ENCODE peak calls at places on chromosomes 2 and 18, in eight cellular contexts. F, K, G, T, M, Z, P and U are unnamed samples.

GRCh38 chr2:71850306-71850801 is 297.3 kb downstream of the CYP26B1 start:
- DNase-seq in M (no peak), K (no peak), T (peak; percentile 64), F (no peak), G (no peak), Z (no peak), P (no peak), U (no peak)

GRCh38 chr2:241507430-241508239 is 749 bp downstream of the STK25 start:
- DNase-seq in G (peak; percentile 29), K (peak; percentile 84), M (no peak), P (peak; percentile 44), Z (no peak), F (peak; percentile 26), T (no peak), U (no peak)

GRCh38 chr2:101622210-101622609 is 75.3 kb upstream of the MAP4K4 start:
- DNase-seq in Z (no peak), K (no peak), M (no peak), F (no peak), T (no peak), G (no peak), P (no peak), U (no peak)

GRCh38 chr2:196939381-196939780 is 12.9 kb upstream of the PGAP1 start:
- DNase-seq in Z (no peak), M (no peak), F (peak; percentile 61), G (peak; percentile 22), K (no peak), T (no peak), P (peak; percentile 63), U (peak; percentile 37)

GRCh38 chr2:230774348-230774951 is 61.8 kb downstream of the CAB39 start:
- DNase-seq in K (no peak), F (peak; percentile 80), T (no peak), M (no peak), G (peak; percentile 87), Z (no peak), P (peak; percentile 85), U (peak; percentile 61)

GRCh38 chr2:200405599-200406298 is 99.3 kb downstream of the SPATS2L start:
- DNase-seq in Z (no peak), F (peak; percentile 84), K (no peak), M (peak; percentile 89), T (no peak), G (peak; percentile 84), P (peak; percentile 89), U (no peak)

GRCh38 chr2:104254017-104254416 is 599.9 kb upstream of the POU3F3 start:
- DNase-seq in K (no peak), T (no peak), Z (no peak), P (no peak), M (no peak), G (no peak), F (no peak), U (no peak)

GRCh38 chr2:46296216-46296839 is 879 bp upstream of the EPAS1 start:
- DNase-seq in P (peak; percentile 40), Z (peak; percentile 61), K (no peak), T (peak; percentile 93), F (no peak), G (peak; percentile 43), M (no peak), U (no peak)

GRCh38 chr2:201797175-201797840 is 9.0 kb upstream of the CDK15 start:
- DNase-seq in T (no peak), G (peak; percentile 95), M (peak; percentile 66), K (no peak), Z (no peak), P (peak; percentile 35), F (peak; percentile 42), U (peak; percentile 87)

GRCh38 chr2:176879596-176879995 is 333.0 kb upstream of the HNRNPA3 start:
- DNase-seq in M (no peak), K (no peak), P (no peak), Z (no peak), T (no peak), F (no peak), G (no peak), U (no peak)

GRCh38 chr18:48037481-48038271 is 107.2 kb upstream of the SMAD2 start:
- DNase-seq in K (no peak), M (no peak), G (no peak), Z (peak; percentile 44), F (peak; percentile 20), P (peak; percentile 52), T (peak; percentile 83), U (no peak)

GRCh38 chr2:207692206-207693065 is 19.0 kb upstream of the CCNYL1 start:
- DNase-seq in M (no peak), G (peak; percentile 24), Z (no peak), P (peak; percentile 42), T (no peak), F (peak; percentile 24), K (peak; percentile 51), U (no peak)

GRCh38 chr2:96089356-96090180 is 26.8 kb downstream of the ADRA2B start:
- DNase-seq in F (no peak), Z (peak; percentile 55), K (peak; percentile 62), T (peak; percentile 62), M (no peak), G (no peak), P (no peak), U (no peak)

GRCh38 chr2:210938228-210938627 is 381.8 kb downstream of the CPS1 start:
- DNase-seq in Z (no peak), G (no peak), M (no peak), T (no peak), P (no peak), F (peak; percentile 58), K (peak; percentile 60), U (no peak)

DNA sequence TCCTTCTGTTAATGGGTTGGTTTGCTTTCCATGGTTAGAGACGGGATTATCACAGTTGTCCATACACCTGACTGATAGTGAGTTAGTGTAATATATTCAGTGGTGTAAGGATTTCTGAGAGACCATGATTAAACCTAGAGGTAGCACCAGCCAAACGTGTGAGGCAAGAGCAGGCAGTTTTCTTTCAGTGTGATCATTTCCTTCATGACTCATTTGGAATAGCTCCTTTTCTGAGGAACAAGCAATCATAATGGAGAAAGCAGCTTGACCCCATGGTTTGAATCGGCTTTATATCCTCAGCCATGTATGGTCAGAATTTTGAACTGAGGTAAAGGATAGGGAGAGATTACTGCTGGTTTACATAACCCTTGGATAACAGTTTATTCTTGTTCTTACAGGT is 2.9 kb downstream of the MXD1 start:
- DNase-seq in M (peak; percentile 45), K (no peak), P (peak; percentile 89), T (no peak), Z (no peak), F (peak; percentile 92), G (peak; percentile 85), U (no peak)
- H3K4me3 ChIP-seq in M (no peak overlapping the region), K (no peak overlapping the region), P (no peak overlapping the region), T (no peak overlapping the region), Z (peak overlapping the region; percentile 15), F (no peak overlapping the region), G (no peak overlapping the region), U (no peak overlapping the region)

GRCh38 chr2:173137616-173138015 is 62.0 kb downstream of the MAP3K20 start:
- DNase-seq in F (no peak), T (no peak), K (no peak), G (no peak), Z (no peak), P (no peak), M (no peak), U (no peak)

GRCh38 chr2:173138962-173139361 is 63.3 kb downstream of the MAP3K20 start:
- DNase-seq in K (no peak), M (no peak), F (no peak), T (no peak), P (no peak), G (no peak), Z (no peak), U (no peak)

GRCh38 chr2:173134703-173135102 is 59.1 kb downstream of the MAP3K20 start:
- DNase-seq in P (peak; percentile 70), F (peak; percentile 78), M (no peak), K (no peak), Z (no peak), G (no peak), T (no peak), U (no peak)

GRCh38 chr2:173136614-173137013 is 61.0 kb downstream of the MAP3K20 start:
- DNase-seq in K (no peak), G (no peak), P (no peak), Z (no peak), M (no peak), T (no peak), F (no peak), U (no peak)

DNA sequence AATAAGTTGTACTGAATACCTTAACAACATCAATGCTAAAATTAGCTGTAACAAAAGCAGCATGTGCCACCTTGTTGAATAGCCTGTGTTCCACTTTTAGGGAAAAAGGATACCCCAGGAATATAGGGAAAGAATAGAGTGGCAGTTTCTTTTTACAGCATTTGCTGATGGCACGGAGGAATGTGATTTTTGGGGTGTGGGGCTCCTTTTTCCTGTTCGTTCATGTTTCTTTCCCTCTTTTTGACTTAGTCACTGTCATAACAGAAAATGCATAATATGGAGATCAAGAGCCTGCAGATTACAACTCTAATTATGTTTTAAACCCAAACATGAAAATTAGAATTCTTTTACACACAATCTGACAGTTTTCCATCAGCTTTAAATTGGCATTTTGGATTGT is 60.4 kb downstream of the MAP3K20 start:
- DNase-seq in T (no peak), K (no peak), G (no peak), M (no peak), P (peak; percentile 57), F (no peak), Z (no peak), U (no peak)
- H3K4me3 ChIP-seq in T (no peak overlapping the region), K (no peak overlapping the region), G (no peak overlapping the region), M (no peak overlapping the region), P (no peak overlapping the region), F (no peak overlapping the region), Z (no peak overlapping the region), U (no peak overlapping the region)

DNA sequence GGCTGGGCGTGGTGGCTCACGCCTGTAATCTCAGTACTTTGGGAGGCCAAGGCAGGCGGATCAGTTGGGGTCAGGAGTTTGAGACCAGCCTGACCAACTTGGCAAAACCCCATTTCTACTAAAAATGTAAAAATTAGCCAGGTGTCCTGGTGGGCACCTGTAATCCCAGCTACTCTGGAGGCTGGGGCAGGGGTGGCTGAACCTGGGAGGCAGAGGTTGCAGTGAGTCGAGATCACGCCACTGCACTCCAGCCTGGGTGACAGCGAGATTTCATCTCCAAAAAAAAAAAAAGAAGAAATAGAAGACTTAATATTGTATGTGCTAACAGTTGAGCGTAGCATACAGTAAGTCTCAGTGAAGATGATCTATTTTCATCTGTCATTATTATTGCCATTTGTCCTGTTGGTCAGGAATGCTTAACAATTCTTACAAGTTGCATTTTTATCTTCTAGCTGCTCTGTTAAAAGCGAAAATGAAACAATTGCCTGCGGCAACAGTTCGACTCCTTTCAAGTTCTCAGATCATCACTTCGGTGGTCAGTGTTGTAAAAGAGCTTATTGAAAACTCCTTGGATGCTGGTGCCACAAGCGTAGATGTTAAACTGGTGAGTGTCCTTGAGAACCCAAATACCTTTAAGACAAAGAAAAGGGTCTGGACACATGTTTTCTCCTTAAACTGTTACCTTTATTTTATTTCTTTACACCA is 7.2 kb downstream of the PMS1 start:
- DNase-seq in F (peak; percentile 10), G (no peak), P (no peak), K (no peak), M (no peak), Z (no peak), T (no peak), U (no peak)
- H3K4me3 ChIP-seq in F (no peak overlapping the region), G (no peak overlapping the region), P (no peak overlapping the region), K (no peak overlapping the region), M (no peak overlapping the region), Z (no peak overlapping the region), T (no peak overlapping the region), U (no peak overlapping the region)

DNA sequence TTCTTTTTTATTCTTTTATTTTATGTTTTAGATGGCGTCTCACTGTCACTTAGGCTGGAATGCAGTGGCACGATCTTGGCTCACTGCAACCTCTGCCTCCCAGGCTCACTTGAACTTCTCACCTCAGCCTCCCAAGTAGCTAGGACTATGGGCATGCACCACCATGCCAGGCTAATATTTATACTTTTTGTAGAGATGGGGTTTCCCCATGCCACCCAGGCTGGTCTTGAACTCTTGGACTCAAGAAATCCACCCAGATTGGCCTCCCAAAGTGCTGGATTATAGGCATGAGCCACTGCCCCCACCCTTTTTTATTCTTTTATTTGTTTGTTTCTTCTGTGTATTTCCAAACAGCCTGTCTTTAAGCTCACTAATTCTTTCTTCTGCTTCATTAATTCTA is 306.7 kb upstream of the THUMPD2 start:
- DNase-seq in Z (no peak), K (no peak), F (no peak), T (no peak), M (no peak), G (no peak), P (no peak), U (no peak)
- H3K4me3 ChIP-seq in Z (no peak overlapping the region), K (no peak overlapping the region), F (no peak overlapping the region), T (no peak overlapping the region), M (no peak overlapping the region), G (no peak overlapping the region), P (no peak overlapping the region), U (no peak overlapping the region)